ENCODE peak calls at places on chromosomes 7 and 10, in ten cellular contexts. K is CD8-positive, alpha-beta T cell; J is transverse colon; S is lower lobe of right lung; V is brain microvascular endothelial cell; C is cardiac muscle cell; O is CD8-positive, alpha-beta memory T cell; U is tibial artery; T is hepatocyte; I is tibial nerve. B is an unnamed sample.

GRCh38 chr7:101299511-101300464 is 21.8 kb downstream of the IFT22 start:
- DNase-seq in K (no peak), J (no peak), S (no peak), V (no peak), C (peak; percentile 9), O (no peak), U (no peak), T (peak; percentile 25), I (no peak), B (no peak)

GRCh38 chr10:472241-472910 is 217.1 kb downstream of the DIP2C start:
- DNase-seq in K (no peak), J (no peak), S (no peak), V (no peak), C (no peak), O (no peak), U (peak; percentile 57), T (no peak), I (no peak), B (no peak)

GRCh38 chr7:1496531-1497292 is 7.5 kb downstream of the INTS1 start:
- DNase-seq in K (no peak), J (no peak), S (no peak), V (no peak), C (no peak), O (no peak), U (no peak), T (no peak), I (no peak), B (no peak)

GRCh38 chr10:17064435-17064834 is 65.2 kb downstream of the CUBN start:
- DNase-seq in K (no peak), J (no peak), S (no peak), V (no peak), C (no peak), O (no peak), U (no peak), T (no peak), I (no peak), B (no peak)

GRCh38 chr7:158017226-158018060 is 570.2 kb downstream of the PTPRN2 start:
- DNase-seq in K (no peak), J (no peak), S (no peak), V (no peak), C (no peak), O (no peak), U (peak; percentile 53), T (no peak), I (no peak), B (no peak)

GRCh38 chr10:82628373-82628772 is 753.4 kb downstream of the NRG3 start:
- DNase-seq in K (no peak), J (no peak), S (no peak), V (no peak), C (no peak), O (no peak), U (no peak), T (peak; percentile 71), I (no peak), B (no peak)

GRCh38 chr7:64863021-64863420 is 40.1 kb upstream of the ZNF273 start:
- DNase-seq in K (no peak), J (no peak), S (no peak), V (no peak), C (no peak), O (no peak), U (peak; percentile 64), T (no peak), I (no peak), B (no peak)

GRCh38 chr7:30450123-30450982 is 28.2 kb downstream of the NOD1 start:
- DNase-seq in K (no peak), J (no peak), S (no peak), V (no peak), C (no peak), O (no peak), U (no peak), T (no peak), I (no peak), B (no peak)

GRCh38 chr7:95599069-95599468 is 2.8 kb upstream of the PDK4 start:
- DNase-seq in K (no peak), J (no peak), S (no peak), V (no peak), C (no peak), O (no peak), U (no peak), T (no peak), I (no peak), B (no peak)
- H3K27me3 ChIP-seq in K (peaks cover 4% of the 10 kb centered on the region), J (no peaks in the 10 kb centered on the region), S (no peaks in the 10 kb centered on the region), V (no peaks in the 10 kb centered on the region), C (peaks cover 75% of the 10 kb centered on the region), O (no peaks in the 10 kb centered on the region), U (no peaks in the 10 kb centered on the region), T (no peaks in the 10 kb centered on the region), I (no peaks in the 10 kb centered on the region), B (peaks cover 4% of the 10 kb centered on the region)

GRCh38 chr10:93579089-93579488 is 12.6 kb downstream of the FFAR4 start:
- DNase-seq in K (no peak), J (no peak), S (no peak), V (no peak), C (no peak), O (no peak), U (no peak), T (peak; percentile 71), I (no peak), B (no peak)

GRCh38 chr10:93584445-93584844 is 16.6 kb downstream of the RBP4 start:
- DNase-seq in K (no peak), J (no peak), S (no peak), V (no peak), C (no peak), O (no peak), U (no peak), T (no peak), I (no peak), B (no peak)

GRCh38 chr10:93579985-93580711 is 13.7 kb downstream of the FFAR4 start:
- DNase-seq in K (no peak), J (no peak), S (no peak), V (no peak), C (no peak), O (no peak), U (no peak), T (no peak), I (no peak), B (no peak)

GRCh38 chr10:93577565-93577964 is 11.1 kb downstream of the FFAR4 start:
- DNase-seq in K (no peak), J (no peak), S (no peak), V (no peak), C (no peak), O (no peak), U (no peak), T (no peak), I (no peak), B (no peak)

GRCh38 chr10:93580824-93581223 is 14.4 kb downstream of the FFAR4 start:
- DNase-seq in K (no peak), J (no peak), S (no peak), V (peak; percentile 55), C (peak; percentile 10), O (no peak), U (no peak), T (peak; percentile 37), I (no peak), B (peak; percentile 18)
- H3K27ac ChIP-seq in K (no peak overlapping the region), J (no peak overlapping the region), S (no peak overlapping the region), V (no peak overlapping the region), C (no peak overlapping the region), O (no peak overlapping the region), U (no peak overlapping the region), T (no peak overlapping the region), I (no peak overlapping the region), B (no peak overlapping the region)

GRCh38 chr7:23476286-23477169 is 6.2 kb upstream of the IGF2BP3 start:
- DNase-seq in K (no peak), J (no peak), S (no peak), V (no peak), C (no peak), O (no peak), U (no peak), T (no peak), I (no peak), B (peak; percentile 34)

GRCh38 chr7:23475579-23475844 is 5.2 kb upstream of the IGF2BP3 start:
- DNase-seq in K (no peak), J (no peak), S (no peak), V (no peak), C (no peak), O (no peak), U (no peak), T (no peak), I (no peak), B (no peak)

GRCh38 chr7:23474829-23475578 is 4.7 kb upstream of the IGF2BP3 start:
- DNase-seq in K (no peak), J (no peak), S (no peak), V (no peak), C (no peak), O (no peak), U (no peak), T (no peak), I (no peak), B (peak; percentile 87)

GRCh38 chr7:23477962-23478866 is 7.9 kb upstream of the IGF2BP3 start:
- DNase-seq in K (no peak), J (no peak), S (no peak), V (no peak), C (no peak), O (no peak), U (no peak), T (no peak), I (no peak), B (no peak)

GRCh38 chr7:23477170-23477525 is 6.9 kb upstream of the IGF2BP3 start:
- DNase-seq in K (no peak), J (no peak), S (no peak), V (no peak), C (no peak), O (no peak), U (no peak), T (no peak), I (no peak), B (no peak)
- H3K27me3 ChIP-seq in K (peaks cover 48% of the 10 kb centered on the region), J (peaks cover 100% of the 10 kb centered on the region), S (peaks cover 92% of the 10 kb centered on the region), V (no peaks in the 10 kb centered on the region), C (no peaks in the 10 kb centered on the region), O (peaks cover 56% of the 10 kb centered on the region), U (peaks cover 87% of the 10 kb centered on the region), T (no peaks in the 10 kb centered on the region), I (peaks cover 86% of the 10 kb centered on the region), B (peaks cover 62% of the 10 kb centered on the region)

GRCh38 chr7:139658919-139659675 is 118.7 kb downstream of the HIPK2 start:
- DNase-seq in K (no peak), J (no peak), S (no peak), V (no peak), C (no peak), O (no peak), U (no peak), T (no peak), I (no peak), B (no peak)

GRCh38 chr7:139659922-139660316 is 117.9 kb downstream of the HIPK2 start:
- DNase-seq in K (no peak), J (no peak), S (no peak), V (no peak), C (no peak), O (no peak), U (no peak), T (no peak), I (no peak), B (no peak)

GRCh38 chr7:139661875-139662274 is 115.9 kb downstream of the HIPK2 start:
- DNase-seq in K (no peak), J (no peak), S (no peak), V (no peak), C (no peak), O (no peak), U (no peak), T (no peak), I (no peak), B (no peak)

GRCh38 chr7:139661043-139661440 is 116.8 kb downstream of the HIPK2 start:
- DNase-seq in K (no peak), J (no peak), S (no peak), V (no peak), C (no peak), O (no peak), U (no peak), T (no peak), I (no peak), B (no peak)

DNA sequence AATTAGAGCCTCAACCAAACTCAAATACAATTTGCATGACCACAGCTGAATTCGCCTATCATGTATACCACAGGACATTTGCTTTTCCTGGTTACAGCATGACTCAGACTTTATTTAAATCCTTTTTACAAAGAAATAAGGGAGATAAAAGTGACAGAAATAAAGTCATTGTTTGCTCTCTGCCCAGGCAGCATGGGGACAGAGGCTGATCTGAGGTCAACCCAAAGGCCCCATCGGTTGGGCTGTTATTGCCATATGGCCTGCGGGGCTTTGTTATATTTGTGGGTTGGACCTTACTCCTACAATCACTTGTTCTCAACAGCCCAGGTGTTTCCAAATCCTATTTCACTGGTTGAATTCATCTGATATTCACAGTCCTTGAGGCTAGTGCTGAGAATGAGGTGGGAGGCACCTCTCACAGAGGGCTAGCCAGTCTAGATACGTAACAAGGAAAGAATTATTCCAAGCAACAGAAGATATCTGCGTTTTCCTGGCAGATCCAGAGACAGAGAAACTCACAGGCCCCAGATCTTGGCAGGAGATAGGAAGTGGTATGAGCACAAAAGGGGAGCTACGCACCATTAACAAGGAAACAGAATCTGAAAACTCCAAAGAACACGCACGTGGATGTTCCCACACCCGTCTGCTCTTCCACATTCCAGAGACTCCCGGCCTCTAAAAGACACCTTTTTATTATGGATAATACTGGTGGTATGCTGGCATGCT is 117.3 kb downstream of the HIPK2 start:
- DNase-seq in K (no peak), J (peak; percentile 33), S (no peak), V (no peak), C (no peak), O (no peak), U (no peak), T (peak; percentile 46), I (no peak), B (no peak)
- H3K27ac ChIP-seq in K (no peak overlapping the region), J (peak overlapping the region; percentile 53), S (peak overlapping the region; percentile 44), V (no peak overlapping the region), C (peak overlapping the region; percentile 90), O (no peak overlapping the region), U (no peak overlapping the region), T (peak overlapping the region; percentile 77), I (no peak overlapping the region), B (peak overlapping the region; percentile 3)